ENCODE peak calls at places on chromosomes 5 and 9, in six cellular contexts. A is HepG2, B is SK-N-SH, K is HCT116, X is GM12878, Z is K562. N is an unnamed sample.

GRCh38 chr9:88766778-88767503 is 224.3 kb upstream of the S1PR3 start:
- DNase-seq in A (no peak), B (no peak), Z (peak), X (no peak), K (no peak), N (no peak)

GRCh38 chr9:35729700-35730485 is 2.1 kb downstream of the TLN1 start:
- DNase-seq in A (peak), Z (peak), X (no peak), B (peak), K (peak), N (peak)

GRCh38 chr9:129458155-129458661 is 162.7 kb downstream of the C9orf50 start:
- DNase-seq in K (no peak), Z (no peak), B (no peak), A (peak), X (peak), N (no peak)

GRCh38 chr5:141941307-141941706 is 16.7 kb downstream of the PCDH12 start:
- DNase-seq in K (no peak), Z (no peak), B (no peak), A (no peak), X (no peak), N (no peak)

GRCh38 chr5:61441742-61442141 is 109.7 kb downstream of the ZSWIM6 start:
- DNase-seq in B (no peak), K (no peak), A (no peak), X (no peak), Z (no peak), N (no peak)

GRCh38 chr5:139100825-139101224 is 97.3 kb downstream of the SIL1 start:
- DNase-seq in K (peak), Z (peak), B (no peak), A (no peak), X (no peak), N (no peak)

GRCh38 chr9:32251539-32251938 is 132.9 kb upstream of the ACO1 start:
- DNase-seq in K (peak), Z (peak), A (peak), B (peak), X (peak), N (no peak)

GRCh38 chr9:100167912-100168775 is 69.1 kb downstream of the INVS start:
- DNase-seq in X (no peak), Z (no peak), K (no peak), B (no peak), A (no peak), N (no peak)

GRCh38 chr5:144510845-144511580 is 340.3 kb downstream of the KCTD16 start:
- DNase-seq in A (peak), Z (no peak), X (no peak), B (no peak), K (no peak), N (no peak)

GRCh38 chr9:128882677-128883590 is 1.0 kb downstream of the LRRC8A start:
- DNase-seq in A (peak), X (no peak), K (no peak), Z (peak), B (peak), N (no peak)

GRCh38 chr5:43772601-43773031 is 169.6 kb downstream of the NNT start:
- DNase-seq in Z (peak), B (no peak), K (peak), X (no peak), A (no peak), N (no peak)

GRCh38 chr9:136311433-136312375 is 7.8 kb upstream of the CCDC187 start:
- DNase-seq in Z (peak), B (no peak), X (no peak), K (peak), A (peak), N (peak)

GRCh38 chr5:131264453-131265200 is 774 bp downstream of the CDC42SE2 start:
- DNase-seq in A (no peak), Z (peak), K (no peak), X (no peak), B (peak), N (peak)

GRCh38 chr5:132012385-132013005 is 1.0 kb upstream of the ACSL6 start:
- DNase-seq in K (no peak), X (no peak), A (peak), Z (peak), B (no peak), N (peak)

GRCh38 chr9:35107337-35108290 is 4.7 kb upstream of the STOML2 start:
- DNase-seq in Z (no peak), X (no peak), A (no peak), K (no peak), B (no peak), N (no peak)

GRCh38 chr5:176614805-176615478 is 5.0 kb upstream of the GPRIN1 start:
- DNase-seq in Z (no peak), B (no peak), X (no peak), K (no peak), A (no peak), N (no peak)

GRCh38 chr9:92735907-92736600 is 28.6 kb downstream of the BICD2 start:
- DNase-seq in X (no peak), K (no peak), Z (no peak), A (no peak), B (peak), N (no peak)

GRCh38 chr9:93459432-93459847 is 6.1 kb upstream of the FAM120AOS start:
- DNase-seq in A (no peak), K (no peak), X (no peak), Z (no peak), B (no peak), N (no peak)

GRCh38 chr9:81613002-81613750 is 76.2 kb downstream of the TLE1 start:
- DNase-seq in B (peak), A (no peak), K (no peak), Z (no peak), X (no peak), N (no peak)

GRCh38 chr9:6924988-6925563 is 167.3 kb downstream of the KDM4C start:
- DNase-seq in B (peak), A (peak), Z (no peak), X (no peak), K (no peak), N (no peak)

GRCh38 chr5:176360894-176361436 is 599 bp downstream of the KIAA1191 start:
- DNase-seq in K (no peak), Z (no peak), X (no peak), B (no peak), A (no peak), N (no peak)

GRCh38 chr5:139472410-139473030 is 1.7 kb downstream of the SMIM33 start:
- DNase-seq in A (no peak), B (no peak), Z (no peak), K (no peak), X (no peak), N (no peak)

GRCh38 chr5:180352116-180352975 is 790 bp downstream of the GFPT2 start:
- DNase-seq in X (no peak), B (peak), A (no peak), Z (no peak), K (no peak), N (no peak)

GRCh38 chr5:127442085-127442484 is 75.4 kb upstream of the PRRC1 start:
- DNase-seq in B (peak), X (no peak), A (no peak), Z (no peak), K (no peak), N (no peak)

GRCh38 chr5:139481122-139481533 is 1.4 kb downstream of the STING1 start:
- DNase-seq in X (no peak), B (peak), K (no peak), Z (peak), A (no peak), N (no peak)

GRCh38 chr9:129221979-129222635 is 44.0 kb upstream of the IER5L start:
- DNase-seq in B (no peak), K (no peak), Z (no peak), A (no peak), X (no peak), N (no peak)

GRCh38 chr5:63697811-63698210 is 264.4 kb downstream of the HTR1A start:
- DNase-seq in A (no peak), X (no peak), K (no peak), Z (no peak), B (no peak), N (no peak)

GRCh38 chr5:150428106-150428876 is 15.6 kb upstream of the CD74 start:
- DNase-seq in Z (no peak), B (no peak), X (no peak), A (peak), K (no peak), N (peak)

GRCh38 chr5:96703384-96703910 is 41.3 kb downstream of the CAST start:
- DNase-seq in Z (no peak), X (no peak), K (no peak), B (no peak), A (peak), N (no peak)
- TF ChIP-seq JUND in Z (no peak), X (no peak), K (no peak), B (no peak), A (no peak), N (no peak)

GRCh38 chr9:112198646-112199045 is 23.5 kb upstream of the SUSD1 start:
- DNase-seq in A (no peak), K (no peak), Z (no peak), X (no peak), B (no peak), N (no peak)
- TF ChIP-seq JUND in A (no peak), K (no peak), Z (no peak), X (no peak), B (no peak), N (no peak)

GRCh38 chr5:133387621-133388020 is 224.7 kb downstream of the FSTL4 start:
- DNase-seq in K (no peak), Z (no peak), A (no peak), B (no peak), X (no peak), N (no peak)

GRCh38 chr5:133385346-133385745 is 227.0 kb downstream of the FSTL4 start:
- DNase-seq in A (no peak), Z (no peak), B (no peak), X (no peak), K (no peak), N (no peak)

GRCh38 chr5:133386662-133387061 is 225.7 kb downstream of the FSTL4 start:
- DNase-seq in Z (no peak), K (no peak), A (no peak), B (no peak), X (no peak), N (no peak)

GRCh38 chr5:133389066-133389590 is 223.2 kb downstream of the FSTL4 start:
- DNase-seq in B (no peak), Z (no peak), A (no peak), K (no peak), X (no peak), N (no peak)

GRCh38 chr5:133387091-133387490 is 225.2 kb downstream of the FSTL4 start:
- DNase-seq in Z (no peak), X (no peak), K (no peak), B (no peak), A (no peak), N (peak)
- TF ChIP-seq JUND in Z (no peak), X (no peak), K (no peak), B (no peak), A (no peak), N (no peak)

DNA sequence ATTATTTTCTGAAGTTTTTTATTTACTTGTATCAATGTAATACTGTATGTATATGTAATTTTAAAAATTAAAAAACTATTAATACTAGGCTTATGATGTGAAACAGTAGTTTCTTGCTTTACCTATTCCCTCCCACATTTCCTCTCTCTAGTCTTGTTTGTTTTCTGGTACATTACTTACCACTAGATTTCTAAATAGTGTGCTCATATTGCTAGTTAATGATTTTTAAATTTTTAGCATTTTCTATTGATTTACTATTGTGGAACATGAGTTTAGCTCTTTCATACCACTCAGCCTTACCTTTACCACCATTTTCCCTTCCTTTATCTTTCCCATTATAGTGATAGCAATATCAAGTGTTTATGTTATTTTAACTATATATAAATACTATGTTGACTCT is 39.3 kb downstream of the UBE2R2 start:
- DNase-seq in B (no peak), K (no peak), A (no peak), Z (no peak), X (no peak), N (no peak)
- TF ChIP-seq JUND in B (no peak), K (no peak), A (no peak), Z (no peak), X (no peak), N (no peak)

DNA sequence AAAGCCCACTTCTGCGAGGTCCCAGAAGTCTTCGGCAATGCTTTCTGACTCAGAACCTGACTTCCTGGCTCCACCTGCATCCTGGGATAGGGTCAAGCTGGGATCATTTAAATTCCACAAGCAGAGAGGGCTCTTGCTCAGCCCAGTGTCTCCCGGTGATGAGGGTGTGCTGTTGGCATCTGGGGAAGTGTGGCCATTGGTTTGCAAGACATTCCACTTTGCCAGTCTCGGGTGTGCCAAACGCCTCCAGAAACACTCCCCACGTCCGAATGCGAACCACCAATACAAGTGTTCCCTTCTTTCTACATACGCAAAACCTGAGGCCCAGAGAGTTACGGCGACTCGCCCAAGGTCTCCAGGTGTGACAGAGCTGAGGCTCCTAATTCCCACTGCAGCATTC is 43.1 kb upstream of the FCN2 start:
- DNase-seq in B (no peak), K (no peak), X (no peak), Z (no peak), A (no peak), N (no peak)
- TF ChIP-seq JUND in B (no peak), K (no peak), X (no peak), Z (no peak), A (no peak), N (no peak)

GRCh38 chr5:72459089-72459661 is 48.0 kb downstream of the ZNF366 start:
- DNase-seq in X (peak), K (no peak), Z (no peak), B (no peak), A (no peak), N (no peak)
- TF ChIP-seq JUND in X (no peak), K (no peak), Z (no peak), B (no peak), A (no peak), N (no peak)